ENCODE peak calls at places on chromosomes 6 and 20, in ten cellular contexts. One of them, this sample, is unnamed.

GRCh38 chr20:38610521-38610920 is 8.9 kb downstream of the ARHGAP40 start:
- DNase-seq in left lung: no peak
- DNase-seq in progenitor cell of endocrine pancreas: no peak
- DNase-seq in fibroblast of pulmonary artery: peak
- DNase-seq in HFFc6: peak
- DNase-seq in mucosa of descending colon: no peak
- DNase-seq in ovary: no peak
- DNase-seq in cardiac fibroblast: peak
- DNase-seq in pancreas: no peak
- DNase-seq in fibroblast of the aortic adventitia: no peak
- DNase-seq in this sample: no peak

GRCh38 chr20:44646641-44647274 is 4.7 kb downstream of the ADA start:
- DNase-seq in left lung: no peak
- DNase-seq in progenitor cell of endocrine pancreas: no peak
- DNase-seq in fibroblast of pulmonary artery: peak
- DNase-seq in HFFc6: peak
- DNase-seq in mucosa of descending colon: no peak
- DNase-seq in ovary: no peak
- DNase-seq in cardiac fibroblast: peak
- DNase-seq in pancreas: no peak
- DNase-seq in fibroblast of the aortic adventitia: no peak
- DNase-seq in this sample: peak

GRCh38 chr20:58245931-58246330 is 17.5 kb upstream of the ANKRD60 start:
- DNase-seq in left lung: no peak
- DNase-seq in progenitor cell of endocrine pancreas: no peak
- DNase-seq in fibroblast of pulmonary artery: no peak
- DNase-seq in HFFc6: no peak
- DNase-seq in mucosa of descending colon: no peak
- DNase-seq in ovary: no peak
- DNase-seq in cardiac fibroblast: no peak
- DNase-seq in pancreas: no peak
- DNase-seq in fibroblast of the aortic adventitia: no peak
- DNase-seq in this sample: no peak

GRCh38 chr20:59308493-59309201 is 8.2 kb downstream of the EDN3 start:
- DNase-seq in left lung: no peak
- DNase-seq in progenitor cell of endocrine pancreas: no peak
- DNase-seq in fibroblast of pulmonary artery: no peak
- DNase-seq in HFFc6: no peak
- DNase-seq in mucosa of descending colon: peak
- DNase-seq in ovary: no peak
- DNase-seq in cardiac fibroblast: no peak
- DNase-seq in pancreas: peak
- DNase-seq in fibroblast of the aortic adventitia: no peak
- DNase-seq in this sample: no peak

GRCh38 chr20:47785321-47785899 is at the start of gene SULF2:
- DNase-seq in left lung: peak
- DNase-seq in progenitor cell of endocrine pancreas: peak
- DNase-seq in fibroblast of pulmonary artery: peak
- DNase-seq in HFFc6: no peak
- DNase-seq in mucosa of descending colon: peak
- DNase-seq in ovary: peak
- DNase-seq in cardiac fibroblast: no peak
- DNase-seq in pancreas: no peak
- DNase-seq in fibroblast of the aortic adventitia: no peak
- DNase-seq in this sample: no peak

GRCh38 chr6:69216127-69216526 is 580.7 kb downstream of the LMBRD1 start:
- DNase-seq in left lung: no peak
- DNase-seq in progenitor cell of endocrine pancreas: no peak
- DNase-seq in fibroblast of pulmonary artery: no peak
- DNase-seq in HFFc6: no peak
- DNase-seq in mucosa of descending colon: no peak
- DNase-seq in ovary: no peak
- DNase-seq in cardiac fibroblast: no peak
- DNase-seq in pancreas: no peak
- DNase-seq in fibroblast of the aortic adventitia: no peak
- DNase-seq in this sample: no peak

GRCh38 chr6:84182001-84182400 is 45.4 kb downstream of the CEP162 start:
- DNase-seq in left lung: no peak
- DNase-seq in progenitor cell of endocrine pancreas: no peak
- DNase-seq in fibroblast of pulmonary artery: no peak
- DNase-seq in HFFc6: no peak
- DNase-seq in mucosa of descending colon: no peak
- DNase-seq in ovary: no peak
- DNase-seq in cardiac fibroblast: no peak
- DNase-seq in pancreas: no peak
- DNase-seq in fibroblast of the aortic adventitia: no peak
- DNase-seq in this sample: no peak

GRCh38 chr6:121548146-121548545 is 112.7 kb downstream of the GJA1 start:
- DNase-seq in left lung: no peak
- DNase-seq in progenitor cell of endocrine pancreas: no peak
- DNase-seq in fibroblast of pulmonary artery: no peak
- DNase-seq in HFFc6: no peak
- DNase-seq in mucosa of descending colon: no peak
- DNase-seq in ovary: no peak
- DNase-seq in cardiac fibroblast: peak
- DNase-seq in pancreas: no peak
- DNase-seq in fibroblast of the aortic adventitia: peak
- DNase-seq in this sample: no peak

GRCh38 chr6:111880181-111880944 is 7.1 kb upstream of the FYN start:
- DNase-seq in left lung: no peak
- DNase-seq in progenitor cell of endocrine pancreas: no peak
- DNase-seq in fibroblast of pulmonary artery: peak
- DNase-seq in HFFc6: peak
- DNase-seq in mucosa of descending colon: no peak
- DNase-seq in ovary: no peak
- DNase-seq in cardiac fibroblast: peak
- DNase-seq in pancreas: no peak
- DNase-seq in fibroblast of the aortic adventitia: peak
- DNase-seq in this sample: peak

GRCh38 chr6:42021847-42022754 is 28.2 kb upstream of the TAF8 start:
- DNase-seq in left lung: no peak
- DNase-seq in progenitor cell of endocrine pancreas: no peak
- DNase-seq in fibroblast of pulmonary artery: no peak
- DNase-seq in HFFc6: no peak
- DNase-seq in mucosa of descending colon: no peak
- DNase-seq in ovary: no peak
- DNase-seq in cardiac fibroblast: no peak
- DNase-seq in pancreas: no peak
- DNase-seq in fibroblast of the aortic adventitia: peak
- DNase-seq in this sample: no peak

GRCh38 chr6:165013701-165014100 is 295.7 kb downstream of the C6orf118 start:
- DNase-seq in left lung: no peak
- DNase-seq in progenitor cell of endocrine pancreas: no peak
- DNase-seq in fibroblast of pulmonary artery: no peak
- DNase-seq in HFFc6: no peak
- DNase-seq in mucosa of descending colon: no peak
- DNase-seq in ovary: no peak
- DNase-seq in cardiac fibroblast: no peak
- DNase-seq in pancreas: no peak
- DNase-seq in fibroblast of the aortic adventitia: no peak
- DNase-seq in this sample: no peak

GRCh38 chr6:91580635-91581034 is 993.8 kb upstream of the MAP3K7 start:
- DNase-seq in left lung: no peak
- DNase-seq in progenitor cell of endocrine pancreas: no peak
- DNase-seq in fibroblast of pulmonary artery: no peak
- DNase-seq in HFFc6: no peak
- DNase-seq in mucosa of descending colon: no peak
- DNase-seq in ovary: no peak
- DNase-seq in cardiac fibroblast: no peak
- DNase-seq in pancreas: no peak
- DNase-seq in fibroblast of the aortic adventitia: no peak
- DNase-seq in this sample: no peak

GRCh38 chr20:34922654-34923381 is 32.8 kb downstream of the GSS start:
- DNase-seq in left lung: no peak
- DNase-seq in progenitor cell of endocrine pancreas: no peak
- DNase-seq in fibroblast of pulmonary artery: peak
- DNase-seq in HFFc6: peak
- DNase-seq in mucosa of descending colon: no peak
- DNase-seq in ovary: peak
- DNase-seq in cardiac fibroblast: peak
- DNase-seq in pancreas: no peak
- DNase-seq in fibroblast of the aortic adventitia: peak
- DNase-seq in this sample: peak

GRCh38 chr20:63061701-63062100 is 54.9 kb upstream of the BHLHE23 start:
- DNase-seq in left lung: peak
- DNase-seq in progenitor cell of endocrine pancreas: no peak
- DNase-seq in fibroblast of pulmonary artery: no peak
- DNase-seq in HFFc6: no peak
- DNase-seq in mucosa of descending colon: peak
- DNase-seq in ovary: no peak
- DNase-seq in cardiac fibroblast: no peak
- DNase-seq in pancreas: no peak
- DNase-seq in fibroblast of the aortic adventitia: no peak
- DNase-seq in this sample: no peak

GRCh38 chr6:118334634-118335033 is 213.5 kb upstream of the PLN start:
- DNase-seq in left lung: no peak
- DNase-seq in progenitor cell of endocrine pancreas: no peak
- DNase-seq in fibroblast of pulmonary artery: no peak
- DNase-seq in HFFc6: no peak
- DNase-seq in mucosa of descending colon: no peak
- DNase-seq in ovary: no peak
- DNase-seq in cardiac fibroblast: no peak
- DNase-seq in pancreas: no peak
- DNase-seq in fibroblast of the aortic adventitia: no peak
- DNase-seq in this sample: no peak
- TF ChIP-seq CTCF in left lung: no peak
- TF ChIP-seq CTCF in progenitor cell of endocrine pancreas: no peak
- TF ChIP-seq CTCF in fibroblast of pulmonary artery: no peak
- TF ChIP-seq CTCF in HFFc6: no peak
- TF ChIP-seq CTCF in mucosa of descending colon: no peak
- TF ChIP-seq CTCF in ovary: no peak
- TF ChIP-seq CTCF in cardiac fibroblast: no peak
- TF ChIP-seq CTCF in pancreas: no peak
- TF ChIP-seq CTCF in fibroblast of the aortic adventitia: no peak
- TF ChIP-seq CTCF in this sample: no peak

GRCh38 chr6:163863565-163863964 is 449.0 kb downstream of the QKI start:
- DNase-seq in left lung: no peak
- DNase-seq in progenitor cell of endocrine pancreas: no peak
- DNase-seq in fibroblast of pulmonary artery: no peak
- DNase-seq in HFFc6: no peak
- DNase-seq in mucosa of descending colon: no peak
- DNase-seq in ovary: no peak
- DNase-seq in cardiac fibroblast: no peak
- DNase-seq in pancreas: no peak
- DNase-seq in fibroblast of the aortic adventitia: no peak
- DNase-seq in this sample: no peak

GRCh38 chr6:163867518-163868292 is 453.2 kb downstream of the QKI start:
- DNase-seq in left lung: no peak
- DNase-seq in progenitor cell of endocrine pancreas: no peak
- DNase-seq in fibroblast of pulmonary artery: no peak
- DNase-seq in HFFc6: no peak
- DNase-seq in mucosa of descending colon: no peak
- DNase-seq in ovary: no peak
- DNase-seq in cardiac fibroblast: no peak
- DNase-seq in pancreas: no peak
- DNase-seq in fibroblast of the aortic adventitia: no peak
- DNase-seq in this sample: no peak

GRCh38 chr6:163861627-163862026 is 447.1 kb downstream of the QKI start:
- DNase-seq in left lung: no peak
- DNase-seq in progenitor cell of endocrine pancreas: no peak
- DNase-seq in fibroblast of pulmonary artery: no peak
- DNase-seq in HFFc6: no peak
- DNase-seq in mucosa of descending colon: no peak
- DNase-seq in ovary: no peak
- DNase-seq in cardiac fibroblast: no peak
- DNase-seq in pancreas: no peak
- DNase-seq in fibroblast of the aortic adventitia: no peak
- DNase-seq in this sample: no peak

GRCh38 chr6:163865380-163865779 is 450.9 kb downstream of the QKI start:
- DNase-seq in left lung: no peak
- DNase-seq in progenitor cell of endocrine pancreas: no peak
- DNase-seq in fibroblast of pulmonary artery: no peak
- DNase-seq in HFFc6: no peak
- DNase-seq in mucosa of descending colon: no peak
- DNase-seq in ovary: no peak
- DNase-seq in cardiac fibroblast: no peak
- DNase-seq in pancreas: no peak
- DNase-seq in fibroblast of the aortic adventitia: no peak
- DNase-seq in this sample: no peak

GRCh38 chr6:163866192-163866591 is 451.7 kb downstream of the QKI start:
- DNase-seq in left lung: no peak
- DNase-seq in progenitor cell of endocrine pancreas: no peak
- DNase-seq in fibroblast of pulmonary artery: no peak
- DNase-seq in HFFc6: no peak
- DNase-seq in mucosa of descending colon: no peak
- DNase-seq in ovary: no peak
- DNase-seq in cardiac fibroblast: no peak
- DNase-seq in pancreas: no peak
- DNase-seq in fibroblast of the aortic adventitia: no peak
- DNase-seq in this sample: no peak
- TF ChIP-seq CTCF in left lung: no peak
- TF ChIP-seq CTCF in progenitor cell of endocrine pancreas: no peak
- TF ChIP-seq CTCF in fibroblast of pulmonary artery: no peak
- TF ChIP-seq CTCF in HFFc6: no peak
- TF ChIP-seq CTCF in mucosa of descending colon: no peak
- TF ChIP-seq CTCF in ovary: no peak
- TF ChIP-seq CTCF in cardiac fibroblast: no peak
- TF ChIP-seq CTCF in pancreas: no peak
- TF ChIP-seq CTCF in fibroblast of the aortic adventitia: no peak
- TF ChIP-seq CTCF in this sample: no peak

GRCh38 chr6:157595768-157596167 is 214.8 kb downstream of the ZDHHC14 start:
- DNase-seq in left lung: no peak
- DNase-seq in progenitor cell of endocrine pancreas: no peak
- DNase-seq in fibroblast of pulmonary artery: no peak
- DNase-seq in HFFc6: no peak
- DNase-seq in mucosa of descending colon: no peak
- DNase-seq in ovary: no peak
- DNase-seq in cardiac fibroblast: no peak
- DNase-seq in pancreas: no peak
- DNase-seq in fibroblast of the aortic adventitia: no peak
- DNase-seq in this sample: no peak
- TF ChIP-seq CTCF in left lung: no peak
- TF ChIP-seq CTCF in progenitor cell of endocrine pancreas: peak
- TF ChIP-seq CTCF in fibroblast of pulmonary artery: no peak
- TF ChIP-seq CTCF in HFFc6: peak
- TF ChIP-seq CTCF in mucosa of descending colon: no peak
- TF ChIP-seq CTCF in ovary: no peak
- TF ChIP-seq CTCF in cardiac fibroblast: no peak
- TF ChIP-seq CTCF in pancreas: no peak
- TF ChIP-seq CTCF in fibroblast of the aortic adventitia: no peak
- TF ChIP-seq CTCF in this sample: no peak

DNA sequence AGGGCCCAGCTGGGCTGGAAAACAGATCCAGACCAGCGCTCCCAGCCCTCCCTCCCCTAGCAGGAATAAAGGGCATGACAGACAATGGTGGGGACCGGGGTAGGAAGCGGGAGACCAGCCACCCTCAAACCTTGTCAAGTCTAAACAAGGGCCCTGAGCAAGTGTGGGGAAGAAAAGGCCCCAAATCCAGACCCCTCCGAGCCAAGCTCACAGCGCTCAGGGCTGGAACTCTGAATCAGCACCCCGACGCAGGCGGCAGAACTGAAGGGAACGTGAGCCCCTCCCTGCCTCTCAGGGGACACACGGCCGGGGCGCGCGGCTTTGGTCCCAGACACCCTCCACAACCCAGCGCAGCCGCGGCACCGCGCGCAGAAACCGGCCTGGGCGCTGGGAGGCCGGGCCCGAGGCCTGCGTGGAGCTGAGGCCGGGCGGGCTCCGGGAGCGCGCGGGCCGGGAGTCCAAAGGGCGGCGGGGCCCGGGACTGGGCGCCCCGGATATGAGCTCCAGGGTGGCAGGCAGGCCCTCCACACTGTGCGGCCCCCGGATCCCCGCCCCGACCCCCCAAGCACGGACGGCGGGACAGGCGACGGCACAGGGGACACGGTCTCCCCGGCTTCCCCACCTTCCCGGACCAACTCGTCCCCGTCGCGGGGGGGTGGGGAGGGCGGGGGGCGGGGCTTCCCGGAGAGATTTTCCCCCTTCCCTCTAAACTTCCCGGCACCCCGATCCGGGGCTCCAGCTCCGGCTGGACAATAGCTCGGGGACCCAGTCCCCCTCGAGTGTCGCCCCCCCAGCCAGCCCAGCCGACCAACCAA is 636 bp downstream of the TEAD3 start:
- DNase-seq in left lung: no peak
- DNase-seq in progenitor cell of endocrine pancreas: peak
- DNase-seq in fibroblast of pulmonary artery: no peak
- DNase-seq in HFFc6: no peak
- DNase-seq in mucosa of descending colon: peak
- DNase-seq in ovary: no peak
- DNase-seq in cardiac fibroblast: peak
- DNase-seq in pancreas: peak
- DNase-seq in fibroblast of the aortic adventitia: peak
- DNase-seq in this sample: no peak
- TF ChIP-seq CTCF in left lung: no peak
- TF ChIP-seq CTCF in progenitor cell of endocrine pancreas: no peak
- TF ChIP-seq CTCF in fibroblast of pulmonary artery: no peak
- TF ChIP-seq CTCF in HFFc6: no peak
- TF ChIP-seq CTCF in mucosa of descending colon: no peak
- TF ChIP-seq CTCF in ovary: no peak
- TF ChIP-seq CTCF in cardiac fibroblast: no peak
- TF ChIP-seq CTCF in pancreas: no peak
- TF ChIP-seq CTCF in fibroblast of the aortic adventitia: no peak
- TF ChIP-seq CTCF in this sample: no peak